ENCODE peak calls at places on chromosome X, in eight cellular contexts. U is A549, N is uterus, O is adrenal gland, Z is ovary, H is H1, L is K562, I is GM12891. Q is an unnamed sample.

GRCh38 chrX:25721564-25721963 is 416.6 kb upstream of the MAGEB18 start:
- DNase-seq in U (peak), N (no peak), O (no peak), Z (no peak), H (no peak), L (no peak), I (no peak), Q (no peak)

GRCh38 chrX:85084770-85085393 is 81.2 kb downstream of the APOOL start:
- DNase-seq in U (peak), N (no peak), O (no peak), Z (no peak), H (no peak), L (peak), I (peak), Q (no peak)

GRCh38 chrX:133971586-133971985 is 13.8 kb downstream of the GPC3 start:
- DNase-seq in U (no peak), N (no peak), O (no peak), Z (no peak), H (no peak), L (no peak), I (no peak), Q (no peak)

GRCh38 chrX:143633530-143634372 is 2.1 kb downstream of the SLITRK4 start:
- DNase-seq in U (no peak), N (no peak), O (no peak), Z (no peak), H (no peak), L (no peak), I (no peak), Q (no peak)

GRCh38 chrX:21509912-21510311 is 135.7 kb downstream of the CNKSR2 start:
- DNase-seq in U (peak), N (no peak), O (no peak), Z (no peak), H (no peak), L (no peak), I (no peak), Q (no peak)

GRCh38 chrX:21993265-21993664 is 38.9 kb upstream of the PHEX start:
- DNase-seq in U (no peak), N (no peak), O (peak), Z (no peak), H (no peak), L (no peak), I (no peak), Q (no peak)

GRCh38 chrX:138986235-138986634 is 274.7 kb upstream of the FGF13 start:
- DNase-seq in U (no peak), N (no peak), O (no peak), Z (no peak), H (no peak), L (no peak), I (no peak), Q (no peak)

GRCh38 chrX:22095306-22095705 is 63.2 kb downstream of the PHEX start:
- DNase-seq in U (no peak), N (peak), O (no peak), Z (peak), H (no peak), L (no peak), I (no peak), Q (peak)

GRCh38 chrX:17632942-17633341 is 104.4 kb upstream of the SCML1 start:
- DNase-seq in U (no peak), N (no peak), O (no peak), Z (no peak), H (no peak), L (no peak), I (no peak), Q (no peak)

GRCh38 chrX:106481341-106481740 is 130.4 kb upstream of the RADX start:
- DNase-seq in U (peak), N (no peak), O (peak), Z (peak), H (no peak), L (peak), I (no peak), Q (peak)

GRCh38 chrX:33923262-33923661 is 208.9 kb downstream of the FAM47A start:
- DNase-seq in U (peak), N (no peak), O (no peak), Z (no peak), H (no peak), L (no peak), I (no peak), Q (no peak)

GRCh38 chrX:11688201-11688600 is 22.5 kb upstream of the ARHGAP6 start:
- DNase-seq in U (no peak), N (no peak), O (no peak), Z (no peak), H (no peak), L (no peak), I (no peak), Q (no peak)

GRCh38 chrX:53714580-53715335 is 28.2 kb upstream of the HUWE1 start:
- DNase-seq in U (no peak), N (no peak), O (no peak), Z (no peak), H (no peak), L (no peak), I (no peak), Q (no peak)

GRCh38 chrX:12304261-12304660 is 166.0 kb downstream of the FRMPD4 start:
- DNase-seq in U (no peak), N (no peak), O (no peak), Z (no peak), H (no peak), L (no peak), I (no peak), Q (no peak)

GRCh38 chrX:54181196-54181953 is 1.7 kb downstream of the FAM120C start:
- DNase-seq in U (no peak), N (no peak), O (no peak), Z (no peak), H (no peak), L (no peak), I (no peak), Q (no peak)

GRCh38 chrX:24506082-24506481 is 41.0 kb downstream of the PDK3 start:
- DNase-seq in U (peak), N (no peak), O (no peak), Z (no peak), H (no peak), L (no peak), I (no peak), Q (no peak)

GRCh38 chrX:15769300-15769954 is 20.9 kb upstream of the ZRSR2 start:
- DNase-seq in U (no peak), N (no peak), O (no peak), Z (no peak), H (no peak), L (no peak), I (no peak), Q (no peak)

GRCh38 chrX:48631376-48632090 is 34.2 kb downstream of the WDR13 start:
- DNase-seq in U (peak), N (peak), O (peak), Z (peak), H (peak), L (peak), I (peak), Q (peak)

GRCh38 chrX:120015145-120016067 is 62.1 kb downstream of the RHOXF2B start:
- DNase-seq in U (no peak), N (no peak), O (peak), Z (peak), H (no peak), L (no peak), I (no peak), Q (no peak)
- TF ChIP-seq POLR2A in U (no peak), N (no peak), O (no peak), Z (no peak), H (no peak), L (no peak), I (no peak), Q (no peak)

GRCh38 chrX:72236841-72237240 is 2.0 kb downstream of the ERCC6L start:
- DNase-seq in U (no peak), N (no peak), O (no peak), Z (no peak), H (no peak), L (no peak), I (no peak), Q (no peak)

GRCh38 chrX:72243472-72243871 is 4.6 kb upstream of the ERCC6L start:
- DNase-seq in U (no peak), N (no peak), O (no peak), Z (no peak), H (no peak), L (no peak), I (no peak), Q (no peak)

GRCh38 chrX:72238183-72238582 is 644 bp downstream of the ERCC6L start:
- DNase-seq in U (no peak), N (no peak), O (no peak), Z (no peak), H (no peak), L (no peak), I (no peak), Q (no peak)

GRCh38 chrX:72240976-72241375 is 2.1 kb upstream of the ERCC6L start:
- DNase-seq in U (no peak), N (no peak), O (peak), Z (no peak), H (no peak), L (no peak), I (no peak), Q (no peak)

DNA sequence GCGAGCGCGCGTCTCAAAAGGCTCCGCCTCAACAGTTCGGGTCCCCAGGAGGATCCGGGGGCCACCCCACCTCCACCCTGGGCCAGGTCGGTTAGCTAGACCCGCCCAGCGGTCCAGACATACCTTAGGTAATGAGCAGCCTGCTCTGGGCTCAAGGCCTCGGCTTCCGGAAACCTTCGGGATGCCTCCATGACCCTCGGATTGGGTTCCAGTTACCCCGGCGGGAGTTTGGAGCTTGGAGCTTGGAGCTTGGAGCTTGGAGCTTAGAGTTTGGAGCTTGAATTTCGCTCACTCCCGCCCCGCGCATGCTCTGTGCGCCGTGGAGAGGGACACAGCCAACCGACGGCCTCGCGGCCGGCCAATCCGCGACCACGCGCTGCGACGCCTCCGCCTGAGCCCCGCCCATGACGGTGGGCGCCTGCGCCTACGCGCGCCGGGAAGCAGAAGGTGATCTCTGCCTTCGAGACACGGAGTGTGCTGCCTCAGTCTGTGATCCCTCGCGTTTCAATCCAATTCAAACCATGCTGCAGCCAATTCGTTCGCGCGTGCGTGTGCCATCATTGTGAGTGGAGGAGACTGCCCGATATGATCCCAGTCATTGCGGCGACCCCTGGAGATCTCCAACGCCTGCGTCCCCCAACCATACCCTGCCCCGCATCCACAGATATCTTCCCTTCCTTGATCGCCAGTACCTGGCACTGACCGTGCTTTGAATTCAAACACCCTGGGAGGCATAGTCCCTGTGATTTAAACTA is at the start of gene ERCC6L:
- DNase-seq in U (peak), N (peak), O (peak), Z (peak), H (peak), L (peak), I (peak), Q (peak)
- TF ChIP-seq POLR2A in U (peak), N (peak), O (peak), Z (no peak), H (peak), L (peak), I (peak), Q (no peak)

GRCh38 chrX:1416327-1416784 is 24.4 kb upstream of the SLC25A6 start:
- DNase-seq in U (no peak), N (no peak), O (no peak), Z (no peak), H (no peak), L (no peak), I (no peak), Q (no peak)
- TF ChIP-seq POLR2A in U (no peak), N (no peak), O (no peak), Z (no peak), H (no peak), L (no peak), I (peak), Q (no peak)

GRCh38 chrX:103356023-103356798 is at the start of gene TCEAL9:
- DNase-seq in U (peak), N (peak), O (peak), Z (peak), H (no peak), L (peak), I (no peak), Q (no peak)
- TF ChIP-seq POLR2A in U (peak), N (peak), O (peak), Z (peak), H (peak), L (peak), I (no peak), Q (peak)

GRCh38 chrX:118724775-118725174 is 2.6 kb upstream of the IL13RA1 start:
- DNase-seq in U (peak), N (no peak), O (no peak), Z (no peak), H (no peak), L (peak), I (no peak), Q (no peak)

GRCh38 chrX:118729043-118729652 is 1.7 kb downstream of the IL13RA1 start:
- DNase-seq in U (no peak), N (no peak), O (no peak), Z (no peak), H (no peak), L (no peak), I (no peak), Q (no peak)

GRCh38 chrX:118726887-118727685 is at the start of gene IL13RA1:
- DNase-seq in U (peak), N (peak), O (peak), Z (peak), H (peak), L (peak), I (no peak), Q (peak)

GRCh38 chrX:118730500-118731247 is 3.3 kb downstream of the IL13RA1 start:
- DNase-seq in U (no peak), N (no peak), O (peak), Z (no peak), H (no peak), L (no peak), I (no peak), Q (no peak)

DNA sequence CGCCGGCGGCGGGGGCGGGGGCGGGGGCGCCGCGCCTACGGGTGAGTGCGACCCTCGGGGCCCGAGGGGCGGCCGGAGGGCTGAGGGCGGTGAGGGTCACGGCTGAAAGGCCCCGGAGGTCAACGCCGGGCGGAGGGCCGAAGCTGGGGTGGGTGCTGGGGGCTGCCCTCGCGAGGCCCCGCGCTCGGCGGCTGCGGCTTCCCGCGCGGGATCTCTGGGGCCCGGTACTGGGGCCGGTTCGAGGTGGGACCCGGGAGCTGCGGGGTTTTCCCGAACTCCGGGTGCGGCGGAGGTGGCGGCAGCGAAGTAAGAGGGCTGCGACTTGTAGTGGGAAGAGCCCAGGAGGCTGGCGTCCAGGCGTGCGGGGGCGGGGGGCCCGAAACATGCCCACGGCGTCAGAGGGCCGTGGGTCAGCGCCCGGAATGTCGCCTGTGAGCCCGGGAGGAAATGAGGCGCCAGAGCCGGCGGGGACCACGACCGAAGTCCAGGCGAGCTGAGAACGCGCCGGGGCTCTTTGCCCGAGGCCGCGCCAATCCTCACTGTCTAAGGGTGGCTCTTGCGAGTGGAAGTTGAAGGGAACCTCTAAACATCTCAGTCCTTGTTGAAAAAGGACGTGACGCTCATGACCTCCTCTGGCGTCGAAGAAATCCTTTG is 407 bp downstream of the IL13RA1 start:
- DNase-seq in U (peak), N (peak), O (peak), Z (peak), H (no peak), L (no peak), I (no peak), Q (peak)
- TF ChIP-seq POLR2A in U (no peak), N (peak), O (no peak), Z (no peak), H (no peak), L (no peak), I (no peak), Q (peak)

GRCh38 chrX:40170830-40171512 is 73.2 kb upstream of the BCOR start:
- DNase-seq in U (no peak), N (peak), O (no peak), Z (peak), H (no peak), L (no peak), I (no peak), Q (no peak)

GRCh38 chrX:40173662-40174593 is 76.2 kb upstream of the BCOR start:
- DNase-seq in U (no peak), N (peak), O (peak), Z (peak), H (no peak), L (no peak), I (no peak), Q (no peak)

GRCh38 chrX:40172980-40173661 is 75.4 kb upstream of the BCOR start:
- DNase-seq in U (no peak), N (no peak), O (no peak), Z (no peak), H (no peak), L (no peak), I (no peak), Q (no peak)

GRCh38 chrX:40171513-40172168 is 73.9 kb upstream of the BCOR start:
- DNase-seq in U (no peak), N (no peak), O (no peak), Z (peak), H (no peak), L (no peak), I (no peak), Q (no peak)

DNA sequence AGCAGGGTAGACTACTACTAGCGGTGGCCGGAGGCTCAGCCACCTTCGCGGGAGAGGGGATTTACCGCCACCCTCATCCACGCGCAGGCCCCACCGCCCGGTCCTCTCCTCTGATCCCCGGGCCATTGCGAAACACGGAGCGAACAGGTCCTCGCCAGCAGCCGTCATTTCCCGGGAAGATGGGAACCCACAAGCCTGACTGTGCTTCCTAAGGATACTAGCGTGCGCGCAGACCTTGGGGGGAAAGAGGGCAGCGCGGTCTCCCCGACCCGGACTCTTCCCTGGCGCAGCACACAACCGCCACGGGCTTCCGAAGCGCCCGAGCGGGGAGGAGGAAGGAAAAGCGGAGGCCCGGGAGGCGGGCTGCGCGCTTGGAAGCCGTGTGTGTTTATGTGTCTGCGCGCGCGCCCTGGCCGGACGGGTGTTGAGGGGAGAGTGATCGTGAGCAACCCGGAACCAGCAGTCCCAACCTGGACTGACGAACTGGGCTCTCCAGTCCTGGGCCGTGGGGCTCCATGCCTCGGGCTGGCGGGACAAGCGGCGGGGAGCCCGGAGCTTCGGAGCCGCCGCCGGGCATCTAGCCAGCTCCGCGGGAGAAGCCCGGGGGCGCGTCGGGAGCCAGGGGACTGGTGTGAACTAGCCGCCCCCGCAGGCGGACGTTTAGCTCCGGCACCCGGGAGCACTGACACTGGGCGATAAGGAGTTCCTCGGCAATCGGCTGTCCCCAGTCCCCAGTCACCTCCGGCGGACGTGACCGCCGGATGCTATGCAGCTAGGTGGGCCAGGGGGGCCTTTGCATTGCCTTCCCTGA is 74.6 kb upstream of the BCOR start:
- DNase-seq in U (no peak), N (peak), O (peak), Z (peak), H (no peak), L (peak), I (no peak), Q (no peak)
- TF ChIP-seq POLR2A in U (no peak), N (no peak), O (peak), Z (no peak), H (no peak), L (peak), I (no peak), Q (peak)